ENCODE peak calls at places on chromosomes 11 and 22, in seven cellular contexts. One of them, this sample, is unnamed.

GRCh38 chr11:69918938-69919650 is 99.9 kb upstream of the FGF3 start:
- DNase-seq in K562: peak; percentile 79
- DNase-seq in IMR-90: peak; percentile 57
- DNase-seq in SK-N-SH: peak; percentile 89
- DNase-seq in HepG2: peak; percentile 50
- DNase-seq in GM12878: no peak
- DNase-seq in H1: peak; percentile 38
- DNase-seq in this sample: peak; percentile 68

GRCh38 chr22:49969751-49970527 is 9.4 kb downstream of the PIM3 start:
- DNase-seq in K562: no peak
- DNase-seq in IMR-90: no peak
- DNase-seq in SK-N-SH: peak; percentile 21
- DNase-seq in HepG2: no peak
- DNase-seq in GM12878: no peak
- DNase-seq in H1: no peak
- DNase-seq in this sample: no peak

GRCh38 chr22:49301398-49302149 is 526.1 kb downstream of the BRD1 start:
- DNase-seq in K562: no peak
- DNase-seq in IMR-90: no peak
- DNase-seq in SK-N-SH: no peak
- DNase-seq in HepG2: no peak
- DNase-seq in GM12878: no peak
- DNase-seq in H1: no peak
- DNase-seq in this sample: no peak

GRCh38 chr22:31343235-31344191 is 2.6 kb downstream of the PATZ1 start:
- DNase-seq in K562: no peak
- DNase-seq in IMR-90: peak; percentile 26
- DNase-seq in SK-N-SH: peak; percentile 67
- DNase-seq in HepG2: no peak
- DNase-seq in GM12878: no peak
- DNase-seq in H1: peak; percentile 68
- DNase-seq in this sample: no peak

GRCh38 chr11:76455931-76456330 is 11.1 kb downstream of the EMSY start:
- DNase-seq in K562: no peak
- DNase-seq in IMR-90: peak; percentile 65
- DNase-seq in SK-N-SH: no peak
- DNase-seq in HepG2: no peak
- DNase-seq in GM12878: no peak
- DNase-seq in H1: no peak
- DNase-seq in this sample: no peak

GRCh38 chr11:92380882-92381281 is 156.3 kb downstream of the FAT3 start:
- DNase-seq in K562: no peak
- DNase-seq in IMR-90: peak; percentile 77
- DNase-seq in SK-N-SH: no peak
- DNase-seq in HepG2: no peak
- DNase-seq in GM12878: no peak
- DNase-seq in H1: no peak
- DNase-seq in this sample: no peak

GRCh38 chr22:39488563-39489083 is 13.5 kb upstream of the MIEF1 start:
- DNase-seq in K562: peak; percentile 87
- DNase-seq in IMR-90: no peak
- DNase-seq in SK-N-SH: no peak
- DNase-seq in HepG2: no peak
- DNase-seq in GM12878: no peak
- DNase-seq in H1: no peak
- DNase-seq in this sample: no peak

GRCh38 chr22:40982482-40983385 is 31.6 kb downstream of the RBX1 start:
- DNase-seq in K562: no peak
- DNase-seq in IMR-90: no peak
- DNase-seq in SK-N-SH: no peak
- DNase-seq in HepG2: no peak
- DNase-seq in GM12878: no peak
- DNase-seq in H1: no peak
- DNase-seq in this sample: no peak

GRCh38 chr22:17797721-17798559 is 23.7 kb upstream of the BID start:
- DNase-seq in K562: no peak
- DNase-seq in IMR-90: no peak
- DNase-seq in SK-N-SH: no peak
- DNase-seq in HepG2: no peak
- DNase-seq in GM12878: peak; percentile 95
- DNase-seq in H1: no peak
- DNase-seq in this sample: no peak

GRCh38 chr11:125063429-125064043 is 431 bp downstream of the SLC37A2 start:
- DNase-seq in K562: no peak
- DNase-seq in IMR-90: no peak
- DNase-seq in SK-N-SH: no peak
- DNase-seq in HepG2: no peak
- DNase-seq in GM12878: no peak
- DNase-seq in H1: no peak
- DNase-seq in this sample: no peak

GRCh38 chr22:46078241-46079092 is 71.9 kb upstream of the PPARA start:
- DNase-seq in K562: no peak
- DNase-seq in IMR-90: no peak
- DNase-seq in SK-N-SH: peak; percentile 68
- DNase-seq in HepG2: no peak
- DNase-seq in GM12878: no peak
- DNase-seq in H1: no peak
- DNase-seq in this sample: peak; percentile 89

GRCh38 chr11:92224394-92225205 is at the start of gene FAT3:
- DNase-seq in K562: no peak
- DNase-seq in IMR-90: peak; percentile 41
- DNase-seq in SK-N-SH: peak; percentile 83
- DNase-seq in HepG2: no peak
- DNase-seq in GM12878: no peak
- DNase-seq in H1: no peak
- DNase-seq in this sample: peak; percentile 37

GRCh38 chr11:33860926-33861325 is 30.9 kb downstream of the LMO2 start:
- DNase-seq in K562: no peak
- DNase-seq in IMR-90: no peak
- DNase-seq in SK-N-SH: no peak
- DNase-seq in HepG2: no peak
- DNase-seq in GM12878: no peak
- DNase-seq in H1: no peak
- DNase-seq in this sample: no peak

GRCh38 chr11:64341429-64341828 is 1.4 kb downstream of the CCDC88B start:
- DNase-seq in K562: no peak
- DNase-seq in IMR-90: no peak
- DNase-seq in SK-N-SH: no peak
- DNase-seq in HepG2: no peak
- DNase-seq in GM12878: no peak
- DNase-seq in H1: no peak
- DNase-seq in this sample: no peak

GRCh38 chr11:64339754-64340408 is at the start of gene CCDC88B:
- DNase-seq in K562: no peak
- DNase-seq in IMR-90: no peak
- DNase-seq in SK-N-SH: no peak
- DNase-seq in HepG2: no peak
- DNase-seq in GM12878: no peak
- DNase-seq in H1: no peak
- DNase-seq in this sample: no peak

GRCh38 chr11:64339319-64339718 is 685 bp upstream of the CCDC88B start:
- DNase-seq in K562: no peak
- DNase-seq in IMR-90: no peak
- DNase-seq in SK-N-SH: no peak
- DNase-seq in HepG2: no peak
- DNase-seq in GM12878: no peak
- DNase-seq in H1: no peak
- DNase-seq in this sample: no peak

GRCh38 chr11:64341851-64342791 is 2.1 kb downstream of the CCDC88B start:
- DNase-seq in K562: peak; percentile 97
- DNase-seq in IMR-90: peak; percentile 81
- DNase-seq in SK-N-SH: peak; percentile 56
- DNase-seq in HepG2: peak; percentile 63
- DNase-seq in GM12878: no peak
- DNase-seq in H1: peak; percentile 86
- DNase-seq in this sample: peak; percentile 91

DNA sequence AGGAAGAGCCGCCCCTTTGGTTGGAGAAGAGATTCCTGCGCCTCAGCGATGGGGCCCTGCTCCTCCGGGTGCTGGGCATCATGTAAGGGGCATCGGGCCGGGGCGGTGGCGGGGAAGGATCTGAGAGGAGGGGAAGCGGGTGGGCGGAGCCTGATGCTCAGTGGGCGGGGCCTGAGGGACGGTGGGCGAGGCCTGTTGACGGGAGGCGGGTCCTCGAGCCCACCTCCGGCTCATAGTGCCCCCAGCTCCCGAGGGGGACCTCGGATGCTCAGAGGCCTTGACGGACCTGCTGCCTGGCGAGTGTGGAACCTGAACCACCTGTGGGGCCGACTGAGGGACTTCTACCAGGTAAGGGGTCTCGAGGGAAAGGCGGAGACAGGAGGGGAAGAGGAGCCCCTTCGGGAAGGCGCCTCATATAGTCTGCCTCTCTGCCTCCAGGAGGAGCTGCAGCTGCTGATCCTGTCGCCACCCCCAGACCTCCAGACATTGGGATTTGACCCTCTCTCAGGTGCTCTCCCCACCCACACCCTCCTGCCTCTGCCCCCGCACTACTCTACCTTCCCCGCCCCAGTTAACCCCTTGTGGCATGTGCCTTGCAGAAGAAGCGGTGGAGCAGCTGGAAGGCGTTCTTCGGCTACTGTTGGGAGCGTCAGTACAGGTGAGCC is 799 bp downstream of the CCDC88B start:
- DNase-seq in K562: peak; percentile 78
- DNase-seq in IMR-90: no peak
- DNase-seq in SK-N-SH: peak; percentile 81
- DNase-seq in HepG2: no peak
- DNase-seq in GM12878: no peak
- DNase-seq in H1: no peak
- DNase-seq in this sample: no peak
- TF ChIP-seq RFX5 in K562: no peak
- TF ChIP-seq RFX5 in IMR-90: no peak
- TF ChIP-seq RFX5 in SK-N-SH: no peak
- TF ChIP-seq RFX5 in HepG2: no peak
- TF ChIP-seq RFX5 in GM12878: no peak
- TF ChIP-seq RFX5 in H1: no peak
- TF ChIP-seq RFX5 in this sample: no peak

GRCh38 chr11:27470166-27470565 is 2.4 kb downstream of the LGR4 start:
- DNase-seq in K562: no peak
- DNase-seq in IMR-90: no peak
- DNase-seq in SK-N-SH: no peak
- DNase-seq in HepG2: no peak
- DNase-seq in GM12878: no peak
- DNase-seq in H1: no peak
- DNase-seq in this sample: no peak

GRCh38 chr11:27469333-27469680 is 3.3 kb downstream of the LGR4 start:
- DNase-seq in K562: no peak
- DNase-seq in IMR-90: no peak
- DNase-seq in SK-N-SH: no peak
- DNase-seq in HepG2: no peak
- DNase-seq in GM12878: no peak
- DNase-seq in H1: no peak
- DNase-seq in this sample: no peak

GRCh38 chr11:27471588-27472397 is 797 bp downstream of the LGR4 start:
- DNase-seq in K562: peak; percentile 44
- DNase-seq in IMR-90: no peak
- DNase-seq in SK-N-SH: peak; percentile 81
- DNase-seq in HepG2: no peak
- DNase-seq in GM12878: no peak
- DNase-seq in H1: no peak
- DNase-seq in this sample: no peak

GRCh38 chr11:27472398-27473016 is at the start of gene LGR4:
- DNase-seq in K562: peak; percentile 93
- DNase-seq in IMR-90: peak; percentile 90
- DNase-seq in SK-N-SH: peak; percentile 90
- DNase-seq in HepG2: peak; percentile 97
- DNase-seq in GM12878: no peak
- DNase-seq in H1: peak; percentile 97
- DNase-seq in this sample: peak; percentile 96

GRCh38 chr11:27471067-27471587 is 1.5 kb downstream of the LGR4 start:
- DNase-seq in K562: no peak
- DNase-seq in IMR-90: no peak
- DNase-seq in SK-N-SH: no peak
- DNase-seq in HepG2: peak; percentile 21
- DNase-seq in GM12878: no peak
- DNase-seq in H1: no peak
- DNase-seq in this sample: peak; percentile 41
- TF ChIP-seq RFX5 in K562: no peak
- TF ChIP-seq RFX5 in IMR-90: no peak
- TF ChIP-seq RFX5 in SK-N-SH: no peak
- TF ChIP-seq RFX5 in HepG2: no peak
- TF ChIP-seq RFX5 in GM12878: no peak
- TF ChIP-seq RFX5 in H1: no peak
- TF ChIP-seq RFX5 in this sample: no peak

GRCh38 chr11:118148877-118149276 is 3.7 kb downstream of the SCN4B start:
- DNase-seq in K562: no peak
- DNase-seq in IMR-90: no peak
- DNase-seq in SK-N-SH: no peak
- DNase-seq in HepG2: no peak
- DNase-seq in GM12878: no peak
- DNase-seq in H1: no peak
- DNase-seq in this sample: no peak

GRCh38 chr11:118146554-118146953 is 6.1 kb downstream of the SCN4B start:
- DNase-seq in K562: no peak
- DNase-seq in IMR-90: no peak
- DNase-seq in SK-N-SH: no peak
- DNase-seq in HepG2: no peak
- DNase-seq in GM12878: no peak
- DNase-seq in H1: no peak
- DNase-seq in this sample: no peak

GRCh38 chr11:118148240-118148639 is 4.4 kb downstream of the SCN4B start:
- DNase-seq in K562: no peak
- DNase-seq in IMR-90: no peak
- DNase-seq in SK-N-SH: no peak
- DNase-seq in HepG2: peak; percentile 7
- DNase-seq in GM12878: no peak
- DNase-seq in H1: no peak
- DNase-seq in this sample: no peak

GRCh38 chr11:118145285-118146227 is 7.1 kb downstream of the SCN4B start:
- DNase-seq in K562: peak; percentile 93
- DNase-seq in IMR-90: peak; percentile 41
- DNase-seq in SK-N-SH: peak; percentile 95
- DNase-seq in HepG2: peak; percentile 68
- DNase-seq in GM12878: peak; percentile 35
- DNase-seq in H1: peak; percentile 66
- DNase-seq in this sample: peak; percentile 67

GRCh38 chr11:118147502-118147901 is 5.1 kb downstream of the SCN4B start:
- DNase-seq in K562: no peak
- DNase-seq in IMR-90: no peak
- DNase-seq in SK-N-SH: no peak
- DNase-seq in HepG2: no peak
- DNase-seq in GM12878: no peak
- DNase-seq in H1: no peak
- DNase-seq in this sample: no peak
- TF ChIP-seq RFX5 in K562: no peak
- TF ChIP-seq RFX5 in IMR-90: no peak
- TF ChIP-seq RFX5 in SK-N-SH: no peak
- TF ChIP-seq RFX5 in HepG2: no peak
- TF ChIP-seq RFX5 in GM12878: no peak
- TF ChIP-seq RFX5 in H1: no peak
- TF ChIP-seq RFX5 in this sample: no peak

DNA sequence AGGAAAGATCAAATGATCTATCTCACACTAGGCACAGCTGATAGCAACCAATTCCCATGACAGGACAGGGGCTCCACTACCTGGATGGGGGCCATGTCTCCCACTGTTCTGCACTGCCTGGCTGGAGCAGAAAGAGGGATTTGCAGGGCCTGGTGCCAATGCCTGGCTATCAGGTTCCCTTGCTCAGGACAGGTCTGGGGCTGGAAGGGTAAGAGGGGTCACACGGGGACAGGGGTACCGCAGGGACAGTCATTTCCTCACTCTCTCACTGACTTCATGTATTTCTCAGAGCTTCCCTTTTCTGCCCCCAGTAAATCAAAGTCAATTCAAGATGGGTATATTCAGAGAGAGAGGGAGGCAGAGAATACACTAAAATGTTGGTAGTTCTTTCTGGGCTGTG is 119.0 kb upstream of the CSNK2A3 start:
- DNase-seq in K562: no peak
- DNase-seq in IMR-90: no peak
- DNase-seq in SK-N-SH: no peak
- DNase-seq in HepG2: no peak
- DNase-seq in GM12878: no peak
- DNase-seq in H1: no peak
- DNase-seq in this sample: no peak
- TF ChIP-seq RFX5 in K562: no peak
- TF ChIP-seq RFX5 in IMR-90: no peak
- TF ChIP-seq RFX5 in SK-N-SH: no peak
- TF ChIP-seq RFX5 in HepG2: no peak
- TF ChIP-seq RFX5 in GM12878: no peak
- TF ChIP-seq RFX5 in H1: no peak
- TF ChIP-seq RFX5 in this sample: no peak

This sample was measured in A549.